ENCODE peak calls at places on chromosomes 11 and 22, in six cellular contexts. H is right cardiac atrium, E is cardiac muscle cell, J is heart right ventricle, L is neuronal stem cell, K is small intestine. A is an unnamed sample. For H3K9me3, the result is how much of the 10 kb centered on the place peaks cover.

GRCh38 chr11:23932485-23932898 is 564.4 kb upstream of the LUZP2 start:
- DNase-seq in H (no peak), L (no peak), J (no peak), K (peak), E (no peak), A (no peak)

GRCh38 chr11:128814856-128815705 is 52.0 kb downstream of the KCNJ1 start:
- DNase-seq in K (no peak), E (peak), H (peak), J (peak), L (peak), A (peak)

GRCh38 chr11:13160302-13160701 is 117.3 kb upstream of the BMAL1 start:
- DNase-seq in E (no peak), L (no peak), H (no peak), K (no peak), J (no peak), A (no peak)

GRCh38 chr11:70508231-70508480 is 109.8 kb downstream of the CTTN start:
- DNase-seq in L (no peak), E (no peak), H (no peak), K (no peak), J (no peak), A (no peak)

GRCh38 chr22:36796629-36797175 is 20.1 kb downstream of the PVALB start:
- DNase-seq in J (no peak), K (no peak), E (no peak), H (no peak), L (no peak), A (no peak)

GRCh38 chr11:123483465-123483864 is 53.4 kb downstream of the GRAMD1B start:
- DNase-seq in E (no peak), J (no peak), K (no peak), L (no peak), H (no peak), A (no peak)

GRCh38 chr11:34599406-34599901 is 21.4 kb upstream of the EHF start:
- DNase-seq in J (no peak), E (no peak), H (no peak), K (peak), L (no peak), A (peak)

GRCh38 chr11:116695657-116696254 is 77.0 kb downstream of the BUD13 start:
- DNase-seq in J (no peak), L (no peak), K (no peak), H (no peak), E (no peak), A (no peak)

GRCh38 chr11:99015634-99016454 is 4.9 kb upstream of the CNTN5 start:
- DNase-seq in E (peak), J (no peak), K (peak), H (no peak), L (peak), A (peak)

GRCh38 chr11:65204646-65205601 is 23.2 kb downstream of the CAPN1 start:
- DNase-seq in J (no peak), E (peak), H (no peak), L (peak), K (peak), A (peak)

GRCh38 chr11:58134151-58134550 is 8.8 kb upstream of the OR9I1 start:
- DNase-seq in E (no peak), H (no peak), L (no peak), J (no peak), K (peak), A (no peak)

GRCh38 chr11:125990244-125990643 is 44.4 kb downstream of the VSIG10L2 start:
- DNase-seq in J (peak), E (no peak), K (no peak), H (no peak), L (no peak), A (no peak)

GRCh38 chr11:17117262-17117661 is 39.8 kb upstream of the RPS13 start:
- DNase-seq in J (no peak), H (no peak), K (no peak), E (no peak), L (no peak), A (no peak)

GRCh38 chr11:70540196-70540595 is 141.9 kb downstream of the CTTN start:
- DNase-seq in H (no peak), L (no peak), E (no peak), J (no peak), K (no peak), A (no peak)

GRCh38 chr11:35302388-35302787 is 117.0 kb downstream of the SLC1A2 start:
- DNase-seq in H (no peak), K (no peak), J (no peak), L (no peak), E (no peak), A (no peak)

GRCh38 chr22:18063311-18063710 is 14.5 kb upstream of the PEX26 start:
- DNase-seq in H (no peak), L (no peak), K (no peak), J (no peak), E (no peak), A (no peak)

GRCh38 chr11:129323896-129324522 is 51.6 kb upstream of the BARX2 start:
- DNase-seq in J (peak), L (no peak), E (no peak), H (peak), K (no peak), A (no peak)

GRCh38 chr22:19791243-19791642 is 30.7 kb downstream of the TBX1 start:
- DNase-seq in K (no peak), H (no peak), J (no peak), L (no peak), E (no peak), A (no peak)

GRCh38 chr22:19788661-19789225 is 28.2 kb downstream of the TBX1 start:
- DNase-seq in K (no peak), H (no peak), L (no peak), E (no peak), J (no peak), A (no peak)

GRCh38 chr22:19789828-19790227 is 29.2 kb downstream of the TBX1 start:
- DNase-seq in L (no peak), J (no peak), E (no peak), H (no peak), K (no peak), A (no peak)

GRCh38 chr22:19787849-19788141 is 27.2 kb downstream of the TBX1 start:
- DNase-seq in L (no peak), H (peak), K (no peak), J (no peak), E (no peak), A (no peak)

DNA sequence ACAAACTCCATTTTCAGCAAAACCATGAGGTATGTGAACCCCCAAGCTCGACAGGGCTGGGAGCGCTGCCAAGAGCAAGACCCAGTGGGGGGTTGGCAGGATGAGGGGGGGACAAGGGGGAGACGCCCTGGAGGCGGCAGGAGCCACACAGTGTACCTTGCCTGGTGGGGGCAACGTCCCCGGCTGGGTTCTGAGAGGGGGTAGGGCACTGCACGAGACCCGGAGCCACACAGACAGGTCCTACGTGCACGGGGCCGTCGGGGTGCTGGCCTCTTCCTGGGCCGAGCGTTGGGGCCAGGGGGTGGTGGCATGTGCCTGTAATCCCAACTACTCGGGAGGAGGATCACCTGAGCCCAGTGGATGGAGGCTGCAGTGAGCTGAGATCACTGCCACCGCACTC is 28.8 kb downstream of the TBX1 start:
- DNase-seq in K (no peak), E (no peak), L (no peak), J (no peak), H (no peak), A (no peak)
- H3K9me3 ChIP-seq in K (under half), E (under half), L (under half), J (under half), H (under half), A (under half)

DNA sequence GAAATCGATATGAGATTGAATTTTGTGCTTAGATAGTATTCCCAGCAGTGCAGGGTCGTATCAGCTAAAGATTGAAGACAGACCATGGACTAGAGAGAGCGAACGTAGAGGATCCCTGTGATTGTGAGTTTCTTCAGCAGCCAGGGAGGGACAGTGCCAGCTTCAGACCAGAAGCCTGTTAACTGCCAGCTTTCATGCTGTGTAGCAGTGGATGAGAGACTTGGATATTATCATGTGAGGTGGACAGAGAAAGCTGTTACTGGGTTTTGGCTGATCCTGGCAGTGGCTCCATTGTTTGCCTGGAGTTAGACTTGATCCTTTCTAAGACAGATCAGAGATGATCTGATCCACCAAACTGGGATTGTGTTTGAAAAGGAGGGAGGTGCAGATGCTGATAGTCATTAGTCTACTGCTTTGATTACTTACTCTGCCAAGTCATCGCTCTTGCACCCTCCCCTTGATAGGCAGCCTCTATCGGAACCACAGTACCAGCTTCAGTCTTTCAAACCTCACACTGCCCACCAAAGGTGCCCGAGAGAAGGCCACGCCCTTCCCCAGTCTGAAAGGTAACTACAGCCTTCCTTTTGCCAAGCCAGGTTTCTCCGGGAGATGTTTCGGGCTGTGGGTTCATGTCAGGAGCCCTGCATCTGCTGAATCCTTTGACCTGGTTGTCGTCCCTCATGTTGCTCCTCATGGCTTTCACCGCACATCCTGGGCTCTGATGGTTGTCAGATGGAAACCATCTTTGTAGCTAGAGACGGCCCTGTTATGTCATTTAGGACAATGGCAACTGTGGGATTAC is 16.2 kb downstream of the MADD start:
- DNase-seq in J (no peak), E (no peak), H (no peak), K (no peak), L (no peak), A (no peak)
- H3K4me3 ChIP-seq in J (no peak), E (no peak), H (no peak), K (no peak), L (no peak), A (no peak)

GRCh38 chr11:43942651-43943356 is 367 bp downstream of the C11orf96 start:
- DNase-seq in J (peak), H (no peak), E (peak), K (no peak), L (no peak), A (peak)

GRCh38 chr11:43941257-43941879 is 1.1 kb upstream of the C11orf96 start:
- DNase-seq in K (no peak), J (no peak), E (no peak), H (no peak), L (no peak), A (no peak)

GRCh38 chr11:43943931-43944751 is 1.7 kb downstream of the C11orf96 start:
- DNase-seq in H (no peak), J (no peak), L (no peak), E (peak), K (no peak), A (no peak)

GRCh38 chr11:43944761-43945311 is 2.4 kb downstream of the C11orf96 start:
- DNase-seq in E (peak), K (peak), H (peak), L (no peak), J (peak), A (peak)

DNA sequence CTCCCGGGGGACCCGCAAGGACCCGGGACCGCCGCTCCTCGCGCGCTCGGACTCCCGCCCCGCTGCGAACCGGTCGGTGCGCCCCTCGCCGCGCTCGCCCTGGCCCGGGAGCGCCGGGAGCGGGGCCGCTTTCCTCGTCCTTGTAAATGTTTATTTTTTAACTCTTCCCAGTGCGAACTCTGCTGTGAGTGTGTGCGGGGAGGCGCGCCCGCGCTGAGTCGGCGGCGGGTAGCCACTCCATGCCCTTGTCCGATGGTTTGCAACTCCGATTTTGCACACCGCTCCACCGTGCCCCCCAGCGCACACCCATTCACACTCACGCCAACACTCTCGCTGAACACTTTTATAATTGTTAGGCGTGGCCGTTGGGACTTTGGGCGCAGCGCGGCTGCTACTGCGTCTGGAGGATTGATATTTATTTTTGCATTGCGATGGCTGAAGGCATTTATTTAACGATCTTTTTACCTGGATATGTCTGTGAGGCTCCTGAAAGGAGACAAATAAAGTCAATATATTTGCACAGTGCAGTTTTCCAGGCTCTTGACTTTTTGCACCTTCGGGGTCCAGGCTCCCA is 1.0 kb downstream of the C11orf96 start:
- DNase-seq in E (peak), L (no peak), H (no peak), J (no peak), K (no peak), A (no peak)
- H3K9me3 ChIP-seq in E (under half), L (under half), H (under half), J (under half), K (under half), A (under half)

DNA sequence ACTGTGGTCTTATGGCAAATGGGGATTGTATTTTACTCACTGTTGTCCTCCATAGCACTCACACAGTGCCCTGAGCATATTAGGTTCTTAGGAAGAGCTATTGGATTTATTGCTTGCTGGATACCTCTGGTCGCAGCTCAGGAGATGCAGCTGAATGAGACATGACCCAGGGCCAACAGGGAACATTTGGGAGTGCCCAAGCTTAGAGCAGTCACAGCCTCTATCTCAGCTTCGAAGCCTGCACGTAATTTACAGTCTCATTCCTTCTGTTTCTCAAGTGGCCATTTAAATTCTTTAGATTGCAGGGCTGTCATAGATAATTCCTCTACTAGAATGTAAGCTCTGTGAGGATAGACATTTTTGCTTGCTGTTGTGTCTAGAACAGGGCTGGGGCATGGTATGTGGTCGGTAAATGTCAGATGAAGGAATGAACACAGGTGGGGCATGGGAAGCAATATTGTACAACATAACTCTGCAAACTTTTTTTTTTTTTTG is 192.8 kb downstream of the GRIK4 start:
- DNase-seq in L (no peak), J (no peak), K (no peak), H (no peak), E (peak), A (no peak)
- H3K4me3 ChIP-seq in L (no peak), J (no peak), K (no peak), H (no peak), E (no peak), A (no peak)

GRCh38 chr22:43487311-43488030 is 75.7 kb downstream of the MPPED1 start:
- DNase-seq in H (no peak), K (no peak), E (no peak), L (no peak), J (no peak), A (no peak)
- H3K9me3 ChIP-seq in H (under half), K (under half), E (under half), L (under half), J (under half), A (under half)

DNA sequence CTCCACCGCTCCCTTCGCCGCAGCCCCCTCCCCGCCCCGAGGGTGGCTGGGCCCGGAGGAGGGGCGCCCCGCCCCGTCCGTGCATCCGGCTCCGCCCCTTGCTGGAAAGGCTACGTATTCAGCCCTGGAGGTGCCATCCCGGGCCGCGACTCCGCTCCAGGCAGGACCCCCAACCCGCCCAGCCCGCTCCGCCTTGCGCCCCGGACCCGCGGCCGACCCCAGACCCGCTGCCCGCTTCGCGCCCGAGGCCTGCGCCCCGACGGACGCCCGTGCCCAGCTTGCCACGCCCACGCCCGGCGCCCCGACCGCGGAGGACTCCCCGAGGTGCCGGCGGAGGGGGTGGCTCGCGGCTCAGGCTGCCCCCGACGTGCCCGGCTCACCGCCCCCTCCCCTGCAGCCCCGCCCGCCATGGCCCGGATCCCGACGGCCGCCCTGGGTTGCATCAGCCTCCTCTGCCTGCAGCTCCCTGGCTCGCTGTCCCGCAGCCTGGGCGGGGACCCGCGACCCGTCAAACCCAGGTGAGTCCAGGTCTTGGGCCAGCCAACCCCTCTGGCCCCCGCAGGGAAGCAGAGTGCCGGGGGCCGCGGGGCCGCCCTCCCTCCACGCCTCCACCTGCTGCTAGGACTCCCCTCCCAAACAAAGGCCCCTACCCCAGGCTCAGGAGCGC is at the start of gene ADM2:
- DNase-seq in K (peak), J (no peak), E (peak), H (no peak), L (peak), A (peak)
- H3K4me3 ChIP-seq in K (peak), J (peak), E (peak), H (peak), L (peak), A (peak)

DNA sequence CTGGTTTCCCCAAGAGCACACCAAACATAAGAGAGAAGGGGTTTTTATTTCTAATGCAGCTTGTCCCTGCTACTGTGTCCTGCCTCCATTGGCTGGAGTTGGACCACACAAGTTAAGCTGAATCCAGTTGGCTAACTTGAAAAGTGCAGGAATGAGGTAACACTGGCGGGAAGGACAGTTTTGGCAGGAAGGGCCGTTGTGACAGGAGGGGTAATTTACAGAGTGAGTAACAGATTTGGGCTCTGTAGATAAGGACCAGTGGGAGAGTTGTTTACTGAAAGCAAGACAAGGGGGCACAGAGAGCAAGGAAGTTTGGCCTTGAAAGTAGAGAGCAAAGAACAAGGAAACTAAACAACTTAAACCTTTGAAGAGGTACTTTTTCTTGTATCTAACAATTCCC is 1623.3 kb upstream of the RAG2 start:
- DNase-seq in K (no peak), E (no peak), H (no peak), J (no peak), L (no peak), A (no peak)
- H3K9me3 ChIP-seq in K (under half), E (under half), H (under half), J (under half), L (under half), A (under half)

DNA sequence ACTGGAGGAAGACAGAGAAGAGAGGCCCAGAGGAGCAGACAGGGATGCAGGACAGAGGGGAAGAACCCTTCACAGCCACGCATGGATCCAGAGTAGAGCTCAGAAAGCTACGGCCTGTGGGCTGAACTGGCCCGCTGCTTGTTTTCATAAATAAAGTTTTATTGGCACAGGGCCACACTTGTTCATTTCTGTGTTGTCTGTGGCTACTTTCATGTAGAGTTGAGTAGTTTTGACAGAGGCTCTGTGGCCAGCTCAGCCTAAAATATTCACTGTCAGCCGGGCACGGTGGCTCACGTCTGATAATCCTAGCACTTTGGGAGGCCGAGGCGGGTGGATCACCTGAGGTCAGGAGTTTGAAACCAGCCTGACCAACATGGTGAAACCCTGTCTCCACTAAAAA is 26.2 kb upstream of the GAL start:
- DNase-seq in H (no peak), J (no peak), E (no peak), L (no peak), K (no peak), A (no peak)
- H3K4me3 ChIP-seq in H (no peak), J (no peak), E (no peak), L (no peak), K (no peak), A (no peak)

A was measured in HAP-1.